ENCODE peak calls at places on chromosomes 12 and 14, in eight cellular contexts. Y is choroid plexus epithelial cell; T is RWPE1; V is CD4-positive, CD25-positive, alpha-beta regulatory T cell; O is stimulated activated CD4-positive, alpha-beta T cell treated with anti-CD3 and anti-CD28 coated beads, Interleukin-1b, Interleukin-23, amount 100 ng/mL, for 1 hour; A is T-helper 2 cell; S is coronary artery; H is AG08395. N is an unnamed sample.

GRCh38 chr12:115440438-115440837 is 756.5 kb upstream of the TBX3 start:
- DNase-seq in A (no peak), Y (peak), S (no peak), O (no peak), H (peak), T (peak), V (no peak), N (no peak)

GRCh38 chr14:44720707-44721106 is 213.6 kb upstream of the FSCB start:
- DNase-seq in Y (no peak), V (no peak), A (no peak), T (no peak), H (no peak), O (no peak), S (no peak), N (no peak)

GRCh38 chr14:22979748-22980392 is 2.5 kb downstream of the AJUBA start:
- DNase-seq in H (no peak), Y (no peak), A (no peak), S (no peak), O (no peak), T (peak), V (no peak), N (no peak)

GRCh38 chr14:34711169-34711568 is 3.2 kb downstream of the CFL2 start:
- DNase-seq in O (no peak), A (no peak), V (no peak), T (peak), H (peak), Y (peak), S (no peak), N (no peak)

GRCh38 chr14:92458959-92459478 is 54.6 kb upstream of the RIN3 start:
- DNase-seq in H (no peak), T (no peak), S (peak), O (no peak), V (no peak), A (no peak), Y (no peak), N (no peak)

GRCh38 chr14:68753696-68754095 is 39.2 kb downstream of the ZFP36L1 start:
- DNase-seq in H (peak), V (no peak), T (no peak), A (no peak), Y (peak), S (no peak), O (no peak), N (no peak)

GRCh38 chr12:55699471-55700055 is 8.1 kb downstream of the ITGA7 start:
- DNase-seq in O (no peak), Y (no peak), S (no peak), H (no peak), V (no peak), T (no peak), A (no peak), N (no peak)

GRCh38 chr12:2682301-2683282 is 112.2 kb upstream of the FKBP4 start:
- DNase-seq in A (no peak), Y (peak), T (peak), O (no peak), H (peak), V (no peak), S (peak), N (peak)

GRCh38 chr12:31874961-31875608 is 84.1 kb upstream of the RESF1 start:
- DNase-seq in V (peak), O (peak), Y (peak), A (peak), S (no peak), H (peak), T (no peak), N (peak)

GRCh38 chr12:111034148-111034910 is 114.0 kb upstream of the MYL2 start:
- DNase-seq in Y (no peak), H (no peak), S (no peak), O (no peak), T (no peak), V (no peak), A (no peak), N (no peak)

GRCh38 chr12:122062832-122063690 is 15.5 kb upstream of the MLXIP start:
- DNase-seq in O (no peak), S (no peak), V (no peak), H (peak), Y (peak), T (peak), A (no peak), N (no peak)

GRCh38 chr14:39766397-39767000 is 334.3 kb upstream of the FBXO33 start:
- DNase-seq in S (no peak), T (no peak), H (no peak), A (no peak), Y (no peak), O (no peak), V (no peak), N (no peak)

GRCh38 chr12:575129-575502 is 88.1 kb downstream of the NINJ2 start:
- DNase-seq in T (peak), S (no peak), A (no peak), H (no peak), V (no peak), O (no peak), Y (no peak), N (no peak)

GRCh38 chr12:49673446-49674317 is 33.5 kb downstream of the FMNL3 start:
- DNase-seq in Y (peak), O (no peak), V (peak), T (no peak), H (peak), S (peak), A (no peak), N (no peak)

GRCh38 chr12:27982951-27983350 is 10.4 kb upstream of the PTHLH start:
- DNase-seq in O (no peak), A (no peak), V (no peak), T (no peak), H (no peak), Y (no peak), S (no peak), N (no peak)

GRCh38 chr12:130394906-130395305 is 57.2 kb downstream of the PIWIL1 start:
- DNase-seq in V (no peak), H (no peak), O (no peak), Y (no peak), T (no peak), S (no peak), A (no peak), N (no peak)

GRCh38 chr14:56215180-56215579 is 97.0 kb downstream of the PELI2 start:
- DNase-seq in O (no peak), Y (no peak), A (no peak), T (no peak), H (no peak), V (no peak), S (no peak), N (no peak)

N was measured in stimulated activated naive CD8-positive, alpha-beta T cell treated with anti-CD3 and anti-CD28 coated beads, Interleukin-15, amount 100 ng/mL, for 72 hours.